ENCODE peak calls at places on chromosomes 13 and 19, in four cellular contexts. N is hepatocyte; G is stimulated activated CD8-positive, alpha-beta memory T cell treated with anti-CD3 and anti-CD28 coated beads, Interleukin-4, amount 100 ng/mL, for 24 hours; T is HEK293T. J is an unnamed sample.

GRCh38 chr13:80341771-80342271 is 895 bp upstream of the SPRY2 start:
- DNase-seq in T (peak), N (peak), G (no peak), J (peak)

GRCh38 chr13:22944378-22944777 is 236.4 kb upstream of the SGCG start:
- DNase-seq in G (no peak), N (no peak), T (no peak), J (no peak)

GRCh38 chr13:33548065-33548464 is 262.5 kb upstream of the STARD13 start:
- DNase-seq in T (no peak), G (no peak), N (no peak), J (no peak)

GRCh38 chr13:99442273-99442895 is 58.9 kb upstream of the TM9SF2 start:
- DNase-seq in T (peak), N (peak), G (no peak), J (peak)

GRCh38 chr13:48400820-48401219 is 12.1 kb downstream of the LPAR6 start:
- DNase-seq in G (no peak), T (no peak), N (peak), J (peak)

GRCh38 chr13:31367410-31367809 is 167.6 kb downstream of the B3GLCT start:
- DNase-seq in G (no peak), N (no peak), T (no peak), J (no peak)

GRCh38 chr19:58568731-58569130 is 4.4 kb downstream of the MZF1 start:
- DNase-seq in T (no peak), N (no peak), G (no peak), J (no peak)

GRCh38 chr13:113845055-113845454 is 18.8 kb downstream of the GAS6 start:
- DNase-seq in N (no peak), T (no peak), G (no peak), J (peak)

GRCh38 chr13:95636853-95637252 is 7.7 kb downstream of the DZIP1 start:
- DNase-seq in G (no peak), N (no peak), T (no peak), J (no peak)

GRCh38 chr13:36918246-36919060 is 1.6 kb downstream of the SMAD9 start:
- DNase-seq in N (no peak), G (no peak), T (no peak), J (peak)

GRCh38 chr19:2275588-2276428 is 6.2 kb downstream of the PEAK3 start:
- DNase-seq in G (no peak), T (no peak), N (no peak), J (peak)

GRCh38 chr13:78137404-78138142 is 218.9 kb upstream of the EDNRB start:
- DNase-seq in T (peak), G (no peak), N (peak), J (peak)

GRCh38 chr19:44904426-44904994 is 1.1 kb upstream of the APOE start:
- DNase-seq in G (no peak), T (no peak), N (peak), J (no peak)

GRCh38 chr13:30755678-30756077 is 20.3 kb downstream of the ALOX5AP start:
- DNase-seq in G (no peak), T (no peak), N (no peak), J (no peak)

GRCh38 chr13:33004454-33004853 is 11.8 kb upstream of the KL start:
- DNase-seq in G (no peak), N (no peak), T (no peak), J (peak)

GRCh38 chr13:43159007-43159406 is 135.6 kb downstream of the DNAJC15 start:
- DNase-seq in N (no peak), T (no peak), G (no peak), J (peak)

GRCh38 chr19:54186351-54186750 is 3.0 kb downstream of the MBOAT7 start:
- DNase-seq in T (no peak), N (no peak), G (no peak), J (no peak)

GRCh38 chr13:113820813-113821651 is 42.8 kb downstream of the GAS6 start:
- DNase-seq in N (peak), G (no peak), T (no peak), J (peak)

GRCh38 chr13:110697842-110698241 is 8.1 kb downstream of the CARS2 start:
- DNase-seq in T (no peak), N (no peak), G (no peak), J (no peak)

GRCh38 chr13:43021926-43022670 is 1.3 kb upstream of the DNAJC15 start:
- DNase-seq in N (no peak), G (no peak), T (no peak), J (peak)

GRCh38 chr13:110126391-110126961 is 180.5 kb downstream of the COL4A1 start:
- DNase-seq in N (peak), T (no peak), G (no peak), J (peak)

GRCh38 chr13:28805193-28805819 is 14.8 kb upstream of the MTUS2 start:
- DNase-seq in T (peak), N (peak), G (no peak), J (peak)

GRCh38 chr19:6103217-6103644 is 7.1 kb downstream of the RFX2 start:
- DNase-seq in N (no peak), T (no peak), G (no peak), J (no peak)

GRCh38 chr13:73922728-73923393 is 211.3 kb downstream of the KLF12 start:
- DNase-seq in N (no peak), T (no peak), G (no peak), J (no peak)